ENCODE peak calls at places on chromosomes 6 and 20, in seven cellular contexts. One of them, this sample, is unnamed.

GRCh38 chr6:5135783-5136376 is 50.7 kb downstream of the PPP1R3G start:
- DNase-seq in astrocyte of the spinal cord: peak; percentile 36
- DNase-seq in A172: peak; percentile 17
- DNase-seq in effector CD4-positive, alpha-beta T cell: peak; percentile 7
- DNase-seq in OCI-LY7: peak; percentile 58
- DNase-seq in uterus: no peak
- DNase-seq in right atrium auricular region: no peak
- DNase-seq in this sample: no peak

GRCh38 chr20:41124451-41125094 is 12.8 kb upstream of the PLCG1 start:
- DNase-seq in astrocyte of the spinal cord: no peak
- DNase-seq in A172: no peak
- DNase-seq in effector CD4-positive, alpha-beta T cell: no peak
- DNase-seq in OCI-LY7: no peak
- DNase-seq in uterus: no peak
- DNase-seq in right atrium auricular region: no peak
- DNase-seq in this sample: no peak

GRCh38 chr6:96499781-96500180 is 21.8 kb upstream of the UFL1 start:
- DNase-seq in astrocyte of the spinal cord: no peak
- DNase-seq in A172: no peak
- DNase-seq in effector CD4-positive, alpha-beta T cell: peak; percentile 47
- DNase-seq in OCI-LY7: peak; percentile 64
- DNase-seq in uterus: no peak
- DNase-seq in right atrium auricular region: no peak
- DNase-seq in this sample: peak; percentile 25

GRCh38 chr6:167469101-167469500 is 144.2 kb downstream of the TTLL2 start:
- DNase-seq in astrocyte of the spinal cord: no peak
- DNase-seq in A172: no peak
- DNase-seq in effector CD4-positive, alpha-beta T cell: no peak
- DNase-seq in OCI-LY7: no peak
- DNase-seq in uterus: no peak
- DNase-seq in right atrium auricular region: no peak
- DNase-seq in this sample: no peak

GRCh38 chr6:10407018-10407673 is 7.7 kb downstream of the TFAP2A start:
- DNase-seq in astrocyte of the spinal cord: no peak
- DNase-seq in A172: no peak
- DNase-seq in effector CD4-positive, alpha-beta T cell: no peak
- DNase-seq in OCI-LY7: no peak
- DNase-seq in uterus: no peak
- DNase-seq in right atrium auricular region: no peak
- DNase-seq in this sample: no peak

GRCh38 chr6:110746680-110747079 is 68.6 kb downstream of the CDK19 start:
- DNase-seq in astrocyte of the spinal cord: no peak
- DNase-seq in A172: no peak
- DNase-seq in effector CD4-positive, alpha-beta T cell: no peak
- DNase-seq in OCI-LY7: no peak
- DNase-seq in uterus: no peak
- DNase-seq in right atrium auricular region: no peak
- DNase-seq in this sample: no peak

GRCh38 chr20:32537657-32538525 is 47.2 kb downstream of the NOL4L start:
- DNase-seq in astrocyte of the spinal cord: no peak
- DNase-seq in A172: no peak
- DNase-seq in effector CD4-positive, alpha-beta T cell: no peak
- DNase-seq in OCI-LY7: no peak
- DNase-seq in uterus: no peak
- DNase-seq in right atrium auricular region: no peak
- DNase-seq in this sample: no peak

GRCh38 chr6:160069050-160069454 is 52.6 kb upstream of the SLC22A1 start:
- DNase-seq in astrocyte of the spinal cord: no peak
- DNase-seq in A172: no peak
- DNase-seq in effector CD4-positive, alpha-beta T cell: no peak
- DNase-seq in OCI-LY7: peak; percentile 82
- DNase-seq in uterus: no peak
- DNase-seq in right atrium auricular region: no peak
- DNase-seq in this sample: no peak

GRCh38 chr6:145042559-145042958 is 692.8 kb downstream of the EPM2A start:
- DNase-seq in astrocyte of the spinal cord: no peak
- DNase-seq in A172: no peak
- DNase-seq in effector CD4-positive, alpha-beta T cell: no peak
- DNase-seq in OCI-LY7: peak; percentile 12
- DNase-seq in uterus: no peak
- DNase-seq in right atrium auricular region: no peak
- DNase-seq in this sample: no peak

GRCh38 chr20:54051019-54051418 is 19.4 kb downstream of the BCAS1 start:
- DNase-seq in astrocyte of the spinal cord: no peak
- DNase-seq in A172: no peak
- DNase-seq in effector CD4-positive, alpha-beta T cell: no peak
- DNase-seq in OCI-LY7: no peak
- DNase-seq in uterus: no peak
- DNase-seq in right atrium auricular region: no peak
- DNase-seq in this sample: no peak

GRCh38 chr6:36735110-36735971 is 37.7 kb downstream of the RAB44 start:
- DNase-seq in astrocyte of the spinal cord: peak; percentile 61
- DNase-seq in A172: no peak
- DNase-seq in effector CD4-positive, alpha-beta T cell: no peak
- DNase-seq in OCI-LY7: no peak
- DNase-seq in uterus: peak; percentile 82
- DNase-seq in right atrium auricular region: peak; percentile 94
- DNase-seq in this sample: no peak

GRCh38 chr6:87808005-87808757 is 106.1 kb upstream of the AKIRIN2 start:
- DNase-seq in astrocyte of the spinal cord: peak; percentile 31
- DNase-seq in A172: peak; percentile 41
- DNase-seq in effector CD4-positive, alpha-beta T cell: no peak
- DNase-seq in OCI-LY7: no peak
- DNase-seq in uterus: no peak
- DNase-seq in right atrium auricular region: no peak
- DNase-seq in this sample: no peak

GRCh38 chr6:87277123-87277522 is 45.3 kb upstream of the SMIM8 start:
- DNase-seq in astrocyte of the spinal cord: no peak
- DNase-seq in A172: no peak
- DNase-seq in effector CD4-positive, alpha-beta T cell: no peak
- DNase-seq in OCI-LY7: peak; percentile 37
- DNase-seq in uterus: no peak
- DNase-seq in right atrium auricular region: no peak
- DNase-seq in this sample: no peak

GRCh38 chr6:141290871-141291270 is 841.9 kb upstream of the GJE1 start:
- DNase-seq in astrocyte of the spinal cord: no peak
- DNase-seq in A172: no peak
- DNase-seq in effector CD4-positive, alpha-beta T cell: no peak
- DNase-seq in OCI-LY7: no peak
- DNase-seq in uterus: no peak
- DNase-seq in right atrium auricular region: no peak
- DNase-seq in this sample: no peak

GRCh38 chr20:49281059-49281912 is 3.4 kb upstream of the ZNFX1 start:
- DNase-seq in astrocyte of the spinal cord: no peak
- DNase-seq in A172: peak; percentile 32
- DNase-seq in effector CD4-positive, alpha-beta T cell: no peak
- DNase-seq in OCI-LY7: peak; percentile 55
- DNase-seq in uterus: no peak
- DNase-seq in right atrium auricular region: no peak
- DNase-seq in this sample: no peak

GRCh38 chr20:415820-416322 is 7.8 kb downstream of the RBCK1 start:
- DNase-seq in astrocyte of the spinal cord: no peak
- DNase-seq in A172: no peak
- DNase-seq in effector CD4-positive, alpha-beta T cell: no peak
- DNase-seq in OCI-LY7: no peak
- DNase-seq in uterus: no peak
- DNase-seq in right atrium auricular region: no peak
- DNase-seq in this sample: no peak

GRCh38 chr20:47379433-47380150 is 23.1 kb upstream of the ZMYND8 start:
- DNase-seq in astrocyte of the spinal cord: peak; percentile 73
- DNase-seq in A172: peak; percentile 98
- DNase-seq in effector CD4-positive, alpha-beta T cell: no peak
- DNase-seq in OCI-LY7: no peak
- DNase-seq in uterus: peak; percentile 85
- DNase-seq in right atrium auricular region: no peak
- DNase-seq in this sample: no peak

GRCh38 chr6:105121981-105122380 is 57.8 kb downstream of the POPDC3 start:
- DNase-seq in astrocyte of the spinal cord: no peak
- DNase-seq in A172: no peak
- DNase-seq in effector CD4-positive, alpha-beta T cell: no peak
- DNase-seq in OCI-LY7: no peak
- DNase-seq in uterus: no peak
- DNase-seq in right atrium auricular region: no peak
- DNase-seq in this sample: no peak

GRCh38 chr6:15247750-15248450 is 2.0 kb downstream of the JARID2 start:
- DNase-seq in astrocyte of the spinal cord: peak; percentile 57
- DNase-seq in A172: peak; percentile 30
- DNase-seq in effector CD4-positive, alpha-beta T cell: peak; percentile 19
- DNase-seq in OCI-LY7: peak; percentile 72
- DNase-seq in uterus: peak; percentile 52
- DNase-seq in right atrium auricular region: peak; percentile 72
- DNase-seq in this sample: peak; percentile 48

GRCh38 chr20:3233991-3234498 is 4.9 kb downstream of the SLC4A11 start:
- DNase-seq in astrocyte of the spinal cord: no peak
- DNase-seq in A172: no peak
- DNase-seq in effector CD4-positive, alpha-beta T cell: no peak
- DNase-seq in OCI-LY7: no peak
- DNase-seq in uterus: no peak
- DNase-seq in right atrium auricular region: no peak
- DNase-seq in this sample: no peak

GRCh38 chr6:135728589-135728988 is 122.9 kb upstream of the PDE7B start:
- DNase-seq in astrocyte of the spinal cord: no peak
- DNase-seq in A172: no peak
- DNase-seq in effector CD4-positive, alpha-beta T cell: no peak
- DNase-seq in OCI-LY7: no peak
- DNase-seq in uterus: no peak
- DNase-seq in right atrium auricular region: no peak
- DNase-seq in this sample: no peak

GRCh38 chr6:168851460-168852103 is 402.1 kb downstream of the THBS2 start:
- DNase-seq in astrocyte of the spinal cord: peak; percentile 5
- DNase-seq in A172: no peak
- DNase-seq in effector CD4-positive, alpha-beta T cell: no peak
- DNase-seq in OCI-LY7: no peak
- DNase-seq in uterus: no peak
- DNase-seq in right atrium auricular region: no peak
- DNase-seq in this sample: no peak

GRCh38 chr6:87757792-87758191 is 55.8 kb upstream of the AKIRIN2 start:
- DNase-seq in astrocyte of the spinal cord: no peak
- DNase-seq in A172: no peak
- DNase-seq in effector CD4-positive, alpha-beta T cell: no peak
- DNase-seq in OCI-LY7: no peak
- DNase-seq in uterus: no peak
- DNase-seq in right atrium auricular region: no peak
- DNase-seq in this sample: no peak

GRCh38 chr6:7902867-7903266 is 7.7 kb downstream of the TXNDC5 start:
- DNase-seq in astrocyte of the spinal cord: no peak
- DNase-seq in A172: no peak
- DNase-seq in effector CD4-positive, alpha-beta T cell: no peak
- DNase-seq in OCI-LY7: no peak
- DNase-seq in uterus: no peak
- DNase-seq in right atrium auricular region: no peak
- DNase-seq in this sample: no peak

GRCh38 chr6:135280375-135281136 is 99.4 kb downstream of the MYB start:
- DNase-seq in astrocyte of the spinal cord: no peak
- DNase-seq in A172: peak; percentile 45
- DNase-seq in effector CD4-positive, alpha-beta T cell: no peak
- DNase-seq in OCI-LY7: peak; percentile 87
- DNase-seq in uterus: no peak
- DNase-seq in right atrium auricular region: no peak
- DNase-seq in this sample: no peak

GRCh38 chr20:49832632-49833327 is 20.2 kb downstream of the SLC9A8 start:
- DNase-seq in astrocyte of the spinal cord: no peak
- DNase-seq in A172: no peak
- DNase-seq in effector CD4-positive, alpha-beta T cell: no peak
- DNase-seq in OCI-LY7: peak; percentile 58
- DNase-seq in uterus: peak; percentile 38
- DNase-seq in right atrium auricular region: no peak
- DNase-seq in this sample: no peak

GRCh38 chr6:131379951-131380350 is 193.1 kb upstream of the ARG1 start:
- DNase-seq in astrocyte of the spinal cord: peak; percentile 87
- DNase-seq in A172: peak; percentile 80
- DNase-seq in effector CD4-positive, alpha-beta T cell: no peak
- DNase-seq in OCI-LY7: no peak
- DNase-seq in uterus: no peak
- DNase-seq in right atrium auricular region: no peak
- DNase-seq in this sample: no peak

GRCh38 chr6:139753198-139753861 is 378.9 kb upstream of the CITED2 start:
- DNase-seq in astrocyte of the spinal cord: peak; percentile 74
- DNase-seq in A172: peak; percentile 71
- DNase-seq in effector CD4-positive, alpha-beta T cell: no peak
- DNase-seq in OCI-LY7: no peak
- DNase-seq in uterus: no peak
- DNase-seq in right atrium auricular region: no peak
- DNase-seq in this sample: no peak

GRCh38 chr6:163149535-163149848 is 265.0 kb upstream of the QKI start:
- DNase-seq in astrocyte of the spinal cord: no peak
- DNase-seq in A172: no peak
- DNase-seq in effector CD4-positive, alpha-beta T cell: no peak
- DNase-seq in OCI-LY7: no peak
- DNase-seq in uterus: no peak
- DNase-seq in right atrium auricular region: no peak
- DNase-seq in this sample: no peak

GRCh38 chr6:292506-293184 is 358 bp downstream of the DUSP22 start:
- DNase-seq in astrocyte of the spinal cord: peak; percentile 54
- DNase-seq in A172: peak; percentile 36
- DNase-seq in effector CD4-positive, alpha-beta T cell: peak; percentile 72
- DNase-seq in OCI-LY7: peak; percentile 85
- DNase-seq in uterus: peak; percentile 56
- DNase-seq in right atrium auricular region: peak; percentile 75
- DNase-seq in this sample: peak; percentile 65

GRCh38 chr6:90458353-90459224 is 128.3 kb downstream of the MAP3K7 start:
- DNase-seq in astrocyte of the spinal cord: no peak
- DNase-seq in A172: no peak
- DNase-seq in effector CD4-positive, alpha-beta T cell: peak; percentile 42
- DNase-seq in OCI-LY7: peak; percentile 67
- DNase-seq in uterus: no peak
- DNase-seq in right atrium auricular region: no peak
- DNase-seq in this sample: peak; percentile 15

GRCh38 chr6:34513628-34514027 is 42.5 kb downstream of the SPDEF start:
- DNase-seq in astrocyte of the spinal cord: no peak
- DNase-seq in A172: no peak
- DNase-seq in effector CD4-positive, alpha-beta T cell: no peak
- DNase-seq in OCI-LY7: no peak
- DNase-seq in uterus: no peak
- DNase-seq in right atrium auricular region: no peak
- DNase-seq in this sample: no peak

GRCh38 chr20:3655032-3655405 is 8.2 kb downstream of the GFRA4 start:
- DNase-seq in astrocyte of the spinal cord: no peak
- DNase-seq in A172: no peak
- DNase-seq in effector CD4-positive, alpha-beta T cell: no peak
- DNase-seq in OCI-LY7: no peak
- DNase-seq in uterus: no peak
- DNase-seq in right atrium auricular region: no peak
- DNase-seq in this sample: no peak